ENCODE peak calls at places on chromosomes 2 and 18, in four cellular contexts. R, H, Y and Q are unnamed samples.

GRCh38 chr2:149860276-149860921 is 272.8 kb upstream of the MMADHC start:
- DNase-seq in R (peak; percentile 83), H (peak; percentile 75), Y (no peak), Q (peak; percentile 92)

GRCh38 chr2:207720517-207721187 is 9.2 kb downstream of the CCNYL1 start:
- DNase-seq in R (no peak), H (no peak), Y (no peak), Q (no peak)

GRCh38 chr2:217553202-217553601 is 449.6 kb downstream of the TNS1 start:
- DNase-seq in R (no peak), H (no peak), Y (no peak), Q (no peak)

GRCh38 chr2:24613154-24613814 is 122.2 kb downstream of the NCOA1 start:
- DNase-seq in R (peak; percentile 58), H (peak; percentile 72), Y (no peak), Q (peak; percentile 51)

GRCh38 chr2:207734264-207734635 is 22.8 kb downstream of the CCNYL1 start:
- DNase-seq in R (no peak), H (peak; percentile 56), Y (peak; percentile 18), Q (peak; percentile 54)

GRCh38 chr2:10435427-10436204 is 12.5 kb downstream of the ODC1 start:
- DNase-seq in R (no peak), H (no peak), Y (no peak), Q (no peak)

GRCh38 chr2:105489168-105489878 is 90.5 kb upstream of the FHL2 start:
- DNase-seq in R (no peak), H (no peak), Y (no peak), Q (no peak)

GRCh38 chr2:235467586-235467985 is 26.3 kb upstream of the AGAP1 start:
- DNase-seq in R (peak; percentile 63), H (peak; percentile 88), Y (no peak), Q (peak; percentile 58)

GRCh38 chr2:239660390-239661228 is 259.8 kb upstream of the HDAC4 start:
- DNase-seq in R (no peak), H (no peak), Y (peak; percentile 44), Q (peak; percentile 7)

GRCh38 chr18:6546229-6546628 is 131.5 kb upstream of the L3MBTL4 start:
- DNase-seq in R (no peak), H (peak; percentile 61), Y (no peak), Q (peak; percentile 20)

GRCh38 chr2:45288532-45288931 is 279.3 kb upstream of the SIX2 start:
- DNase-seq in R (peak; percentile 52), H (peak; percentile 51), Y (no peak), Q (peak; percentile 63)

GRCh38 chr2:157269922-157270321 is 12.4 kb downstream of the GALNT5 start:
- DNase-seq in R (no peak), H (no peak), Y (no peak), Q (no peak)

GRCh38 chr2:86062043-86062442 is 43.6 kb downstream of the POLR1A start:
- DNase-seq in R (no peak), H (peak; percentile 45), Y (no peak), Q (peak; percentile 34)

GRCh38 chr2:118750959-118751565 is 96.4 kb downstream of the EN1 start:
- DNase-seq in R (peak; percentile 60), H (peak; percentile 79), Y (no peak), Q (peak; percentile 98)

GRCh38 chr18:79522451-79523220 is 126.9 kb downstream of the NFATC1 start:
- DNase-seq in R (no peak), H (no peak), Y (no peak), Q (no peak)

GRCh38 chr18:27049945-27050344 is 135.2 kb downstream of the CHST9 start:
- DNase-seq in R (no peak), H (no peak), Y (no peak), Q (no peak)

GRCh38 chr2:240881913-240882312 is 13.3 kb downstream of the AGXT start:
- DNase-seq in R (no peak), H (no peak), Y (no peak), Q (no peak)

GRCh38 chr2:151947524-151948165 is 119.4 kb upstream of the ARL5A start:
- DNase-seq in R (peak; percentile 51), H (peak; percentile 53), Y (peak; percentile 32), Q (no peak)

GRCh38 chr2:10039658-10040410 is 3.5 kb upstream of the KLF11 start:
- DNase-seq in R (no peak), H (peak; percentile 55), Y (peak; percentile 47), Q (peak; percentile 68)

GRCh38 chr18:5756823-5757222 is 138.5 kb downstream of the TMEM200C start:
- DNase-seq in R (no peak), H (no peak), Y (no peak), Q (no peak)

GRCh38 chr2:133674433-133675331 is 106.4 kb upstream of the NCKAP5 start:
- DNase-seq in R (peak; percentile 63), H (peak; percentile 52), Y (no peak), Q (peak; percentile 95)

GRCh38 chr2:161223139-161223732 is 63.0 kb downstream of the TANK start:
- DNase-seq in R (peak; percentile 25), H (peak; percentile 65), Y (no peak), Q (peak; percentile 55)